ENCODE peak calls at places on chromosomes 1 and 21, in four cellular contexts. K is A172, N is RCC 7860, L is iPS-NIHi11. D is an unnamed sample.

GRCh38 chr1:212606042-212606733 is 2.4 kb upstream of the ATF3 start:
- DNase-seq in N (no peak), L (no peak), K (no peak), D (no peak)

GRCh38 chr1:60572378-60572777 is 498.8 kb upstream of the C1orf87 start:
- DNase-seq in N (no peak), K (no peak), L (no peak), D (no peak)

GRCh38 chr1:8667869-8668595 is 149.4 kb downstream of the RERE start:
- DNase-seq in L (no peak), K (peak), N (peak), D (no peak)

GRCh38 chr1:100445565-100445964 is 92.4 kb upstream of the GPR88 start:
- DNase-seq in N (no peak), K (no peak), L (no peak), D (no peak)

GRCh38 chr1:226404063-226404903 is 3.6 kb downstream of the PARP1 start:
- DNase-seq in N (no peak), L (no peak), K (no peak), D (no peak)

GRCh38 chr1:179754031-179754624 is 11.0 kb downstream of the FAM163A start:
- DNase-seq in N (no peak), K (peak), L (no peak), D (no peak)

GRCh38 chr1:47738560-47739182 is 258.5 kb downstream of the TRABD2B start:
- DNase-seq in L (peak), N (no peak), K (peak), D (no peak)

GRCh38 chr1:178819123-178819522 is 51.8 kb downstream of the ANGPTL1 start:
- DNase-seq in N (no peak), L (no peak), K (no peak), D (no peak)

GRCh38 chr1:247241687-247242086 is 14.2 kb upstream of the VN1R5 start:
- DNase-seq in N (no peak), K (peak), L (no peak), D (no peak)

GRCh38 chr1:221888218-221888617 is 146.3 kb upstream of the DUSP10 start:
- DNase-seq in N (no peak), K (no peak), L (no peak), D (no peak)

GRCh38 chr1:30399026-30399425 is 324.4 kb downstream of the MATN1 start:
- DNase-seq in N (no peak), L (no peak), K (no peak), D (no peak)

GRCh38 chr1:27361044-27361402 is 5.7 kb downstream of the MAP3K6 start:
- DNase-seq in L (no peak), N (no peak), K (no peak), D (no peak)

GRCh38 chr1:215594640-215595039 is 27.5 kb downstream of the KCTD3 start:
- DNase-seq in L (no peak), K (no peak), N (no peak), D (no peak)

GRCh38 chr1:221521686-221522085 is 220.2 kb downstream of the DUSP10 start:
- DNase-seq in L (no peak), N (no peak), K (no peak), D (no peak)

GRCh38 chr1:213622365-213623087 is 365.2 kb upstream of the PROX1 start:
- DNase-seq in N (no peak), K (no peak), L (no peak), D (peak)

GRCh38 chr1:162649606-162650005 is 17.3 kb downstream of the DDR2 start:
- DNase-seq in L (no peak), K (no peak), N (no peak), D (no peak)

GRCh38 chr1:5620997-5621396 is 371.2 kb downstream of the NPHP4 start:
- DNase-seq in L (peak), K (no peak), N (no peak), D (no peak)

GRCh38 chr1:56189946-56190920 is 389.1 kb downstream of the PLPP3 start:
- DNase-seq in N (no peak), L (peak), K (no peak), D (no peak)

GRCh38 chr1:113390871-113391642 is 742 bp downstream of the MAGI3 start:
- DNase-seq in L (no peak), N (peak), K (peak), D (peak)

GRCh38 chr1:2413495-2414296 is 1.3 kb upstream of the PEX10 start:
- DNase-seq in L (no peak), N (no peak), K (no peak), D (peak)

GRCh38 chr21:44375686-44376320 is 22.4 kb downstream of the TRPM2 start:
- DNase-seq in N (no peak), K (no peak), L (no peak), D (no peak)

GRCh38 chr1:108962681-108963051 is 618 bp downstream of the CLCC1 start:
- DNase-seq in N (no peak), K (no peak), L (no peak), D (no peak)

GRCh38 chr1:110425611-110426152 is 18.2 kb upstream of the LAMTOR5 start:
- DNase-seq in L (no peak), N (no peak), K (no peak), D (no peak)

GRCh38 chr1:42168798-42169197 is 4.3 kb upstream of the GUCA2A start:
- DNase-seq in N (no peak), K (no peak), L (no peak), D (no peak)

GRCh38 chr1:179079113-179079761 is 2.6 kb upstream of the TOR3A start:
- DNase-seq in N (peak), L (peak), K (peak), D (peak)

GRCh38 chr1:34162852-34163766 is 1.9 kb downstream of the CSMD2 start:
- DNase-seq in N (no peak), L (peak), K (peak), D (no peak)

GRCh38 chr1:159197767-159198557 is 6.7 kb upstream of the ACKR1 start:
- DNase-seq in L (peak), N (peak), K (peak), D (no peak)

GRCh38 chr21:14046401-14046800 is 164.4 kb downstream of the LIPI start:
- DNase-seq in N (no peak), L (no peak), K (no peak), D (no peak)

GRCh38 chr21:44406953-44407352 is 48.4 kb upstream of the LRRC3 start:
- DNase-seq in K (no peak), L (no peak), N (no peak), D (no peak)

GRCh38 chr21:46114963-46115362 is 17.1 kb downstream of the COL6A2 start:
- DNase-seq in N (no peak), L (no peak), K (no peak), D (no peak)

GRCh38 chr1:15693371-15693770 is 9.3 kb downstream of the PLEKHM2 start:
- DNase-seq in L (no peak), N (no peak), K (no peak), D (no peak)

GRCh38 chr1:154943649-154944421 is 7.3 kb upstream of the PMVK start:
- DNase-seq in L (peak), K (peak), N (peak), D (peak)

GRCh38 chr1:64686828-64687724 is 57.8 kb upstream of the RAVER2 start:
- DNase-seq in N (peak), K (peak), L (peak), D (no peak)

GRCh38 chr1:58922302-58923089 is 138.6 kb upstream of the JUN start:
- DNase-seq in N (no peak), K (peak), L (no peak), D (no peak)